ENCODE peak calls at places on chromosome 11, in four cellular contexts. G is colonic mucosa, C is fibroblast of lung, Z is suprapubic skin. B is an unnamed sample.
A peak's percentile ranks its signal among the peaks of the same experiment; 100 is the strongest.

GRCh38 chr11:8257003-8257664 is 6.5 kb downstream of the LMO1 start:
- DNase-seq in Z (no peak), C (no peak), G (no peak), B (no peak)

GRCh38 chr11:64767344-64768299 is 7.8 kb upstream of the PYGM start:
- DNase-seq in Z (peak; percentile 92), G (peak; percentile 76), C (peak; percentile 54), B (peak; percentile 76)

GRCh38 chr11:73334244-73335203 is 26.4 kb downstream of the ARHGEF17 start:
- DNase-seq in C (peak; percentile 89), G (peak; percentile 63), Z (peak; percentile 85), B (peak; percentile 63)

GRCh38 chr11:26649884-26650283 is 72.0 kb downstream of the SLC5A12 start:
- DNase-seq in Z (no peak), C (peak; percentile 55), G (peak; percentile 75), B (peak; percentile 72)

GRCh38 chr11:60169264-60169915 is 13.5 kb downstream of the MS4A6A start:
- DNase-seq in Z (no peak), C (peak; percentile 11), G (no peak), B (peak; percentile 90)

GRCh38 chr11:80165763-80166162 is 724.9 kb upstream of the TENM4 start:
- DNase-seq in G (no peak), C (peak; percentile 47), Z (no peak), B (no peak)

GRCh38 chr11:75561426-75562047 is 516 bp upstream of the SERPINH1 start:
- DNase-seq in C (no peak), G (no peak), Z (no peak), B (no peak)

GRCh38 chr11:75342966-75343870 is 8.2 kb downstream of the ARRB1 start:
- DNase-seq in Z (no peak), G (peak; percentile 74), C (no peak), B (peak; percentile 53)

GRCh38 chr11:79428406-79428805 is 12.4 kb downstream of the TENM4 start:
- DNase-seq in G (no peak), C (peak; percentile 23), Z (no peak), B (no peak)

GRCh38 chr11:59012942-59013256 is 73.2 kb upstream of the GLYATL1B start:
- DNase-seq in C (no peak), G (no peak), Z (no peak), B (no peak)

GRCh38 chr11:129302386-129303101 is 73.1 kb upstream of the BARX2 start:
- DNase-seq in C (no peak), Z (no peak), G (no peak), B (no peak)

GRCh38 chr11:47132981-47133380 is 43.7 kb downstream of the ARFGAP2 start:
- DNase-seq in G (no peak), C (no peak), Z (no peak), B (no peak)

GRCh38 chr11:88435405-88435804 is 97.9 kb upstream of the CTSC start:
- DNase-seq in Z (no peak), C (no peak), G (no peak), B (no peak)

GRCh38 chr11:71998649-71999310 is at the start of gene IL18BP:
- DNase-seq in Z (no peak), G (no peak), C (no peak), B (no peak)

GRCh38 chr11:99693941-99694492 is 673.3 kb downstream of the CNTN5 start:
- DNase-seq in Z (no peak), G (no peak), C (peak; percentile 85), B (peak; percentile 8)

GRCh38 chr11:47248304-47248663 is 330 bp downstream of the ACP2 start:
- DNase-seq in Z (no peak), C (peak; percentile 50), G (no peak), B (no peak)

GRCh38 chr11:14973621-14974020 is 1.5 kb upstream of the CALCA start:
- DNase-seq in G (no peak), Z (no peak), C (peak; percentile 15), B (peak; percentile 19)

GRCh38 chr11:132289590-132290256 is 919.3 kb downstream of the NTM start:
- DNase-seq in C (peak; percentile 9), G (no peak), Z (no peak), B (no peak)

GRCh38 chr11:34425863-34426262 is 12.9 kb upstream of the CAT start:
- DNase-seq in C (peak; percentile 16), Z (no peak), G (no peak), B (no peak)

GRCh38 chr11:95055273-95055897 is 6.2 kb downstream of the KDM4F start:
- DNase-seq in C (no peak), Z (no peak), G (no peak), B (no peak)

GRCh38 chr11:75813622-75814039 is 1.4 kb upstream of the UVRAG start:
- DNase-seq in G (no peak), C (peak; percentile 51), Z (no peak), B (no peak)

GRCh38 chr11:18865261-18865660 is 73.7 kb upstream of the PTPN5 start:
- DNase-seq in G (no peak), Z (no peak), C (no peak), B (no peak)

GRCh38 chr11:46961041-46961440 is 24.5 kb downstream of the CSTPP1 start:
- DNase-seq in Z (no peak), C (no peak), G (no peak), B (no peak)

GRCh38 chr11:107856180-107856980 is 2.2 kb downstream of the SLC35F2 start:
- DNase-seq in C (no peak), Z (no peak), G (peak; percentile 29), B (no peak)

GRCh38 chr11:107857550-107858216 is 904 bp downstream of the SLC35F2 start:
- DNase-seq in C (peak; percentile 29), G (peak; percentile 53), Z (no peak), B (no peak)

GRCh38 chr11:107859459-107860239 is 1.1 kb upstream of the SLC35F2 start:
- DNase-seq in C (no peak), Z (no peak), G (peak; percentile 76), B (peak; percentile 44)

GRCh38 chr11:107856981-107857517 is 1.5 kb downstream of the SLC35F2 start:
- DNase-seq in G (peak; percentile 74), C (no peak), Z (no peak), B (peak; percentile 8)

GRCh38 chr11:107858217-107859070 is at the start of gene SLC35F2:
- DNase-seq in Z (no peak), G (peak; percentile 84), C (peak; percentile 72), B (peak; percentile 76)
- TF ChIP-seq CTCF in Z (no peak), G (no peak), C (no peak), B (no peak)

DNA sequence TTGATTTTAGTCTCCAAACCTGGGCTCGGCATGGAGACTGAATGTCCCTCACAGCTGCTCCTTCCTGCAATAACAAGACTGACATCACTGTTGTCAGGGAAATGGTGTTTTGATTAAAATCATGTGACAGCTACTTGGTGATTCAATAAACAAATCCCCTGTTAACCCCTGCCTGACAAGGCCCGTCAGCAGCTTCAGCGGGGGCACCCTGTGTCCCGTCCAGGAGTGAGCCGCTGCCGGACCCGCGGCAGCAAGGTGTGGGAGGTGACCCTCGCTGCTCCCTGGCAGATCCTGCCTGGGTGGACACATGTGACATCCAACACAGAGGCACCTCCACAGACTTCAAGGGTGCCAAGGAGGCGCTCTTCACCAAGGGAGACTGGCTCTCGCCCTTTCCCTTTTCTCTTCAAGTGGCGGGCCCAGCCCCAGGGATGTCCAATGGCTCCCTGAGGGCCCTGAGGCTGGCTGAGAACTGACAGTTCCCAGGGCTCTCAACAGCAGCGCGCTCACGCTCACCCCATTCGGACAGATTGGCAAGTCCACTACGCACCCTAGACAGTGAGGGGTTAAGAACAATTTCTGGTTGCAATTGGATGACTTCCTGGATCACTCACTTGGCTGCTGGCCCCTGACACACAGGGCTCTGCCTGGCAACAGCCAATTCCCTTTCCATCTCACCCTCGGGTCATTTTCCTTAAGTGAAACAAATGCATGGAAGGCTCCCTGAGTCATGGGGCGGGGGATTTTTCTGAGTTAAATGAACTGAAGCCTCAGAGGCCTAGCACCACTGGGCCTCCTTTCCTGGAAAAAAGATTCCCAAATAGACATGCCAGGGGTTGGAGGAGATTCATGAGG is 30.7 kb downstream of the PPP2R1B start:
- DNase-seq in C (peak; percentile 98), G (peak; percentile 57), Z (peak; percentile 92), B (no peak)
- TF ChIP-seq CTCF in C (no peak), G (no peak), Z (no peak), B (no peak)

GRCh38 chr11:81449588-81450155 is 1284.0 kb downstream of the FAM181B start:
- DNase-seq in Z (no peak), C (no peak), G (no peak), B (no peak)

DNA sequence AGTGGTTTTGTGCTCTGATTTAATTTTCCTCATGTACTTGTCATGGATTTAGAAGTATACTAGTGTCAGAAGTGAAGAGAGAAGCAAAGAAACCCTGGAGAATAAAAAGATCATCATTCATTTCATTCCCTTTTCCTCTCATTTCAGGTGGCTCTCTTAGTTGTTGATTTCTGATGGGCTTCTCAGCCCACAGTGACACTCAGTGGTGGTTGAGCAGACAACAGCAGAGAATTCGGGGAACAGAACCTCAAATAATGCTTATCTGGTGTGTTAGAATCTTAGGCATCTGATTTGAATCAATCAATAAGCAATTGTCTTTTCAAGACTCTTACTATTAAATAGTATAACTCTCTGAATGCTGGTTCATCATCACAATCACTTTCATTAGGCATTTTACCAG is 1289.4 kb downstream of the FAM181B start:
- DNase-seq in G (no peak), Z (no peak), C (no peak), B (no peak)
- TF ChIP-seq CTCF in G (no peak), Z (no peak), C (no peak), B (no peak)

DNA sequence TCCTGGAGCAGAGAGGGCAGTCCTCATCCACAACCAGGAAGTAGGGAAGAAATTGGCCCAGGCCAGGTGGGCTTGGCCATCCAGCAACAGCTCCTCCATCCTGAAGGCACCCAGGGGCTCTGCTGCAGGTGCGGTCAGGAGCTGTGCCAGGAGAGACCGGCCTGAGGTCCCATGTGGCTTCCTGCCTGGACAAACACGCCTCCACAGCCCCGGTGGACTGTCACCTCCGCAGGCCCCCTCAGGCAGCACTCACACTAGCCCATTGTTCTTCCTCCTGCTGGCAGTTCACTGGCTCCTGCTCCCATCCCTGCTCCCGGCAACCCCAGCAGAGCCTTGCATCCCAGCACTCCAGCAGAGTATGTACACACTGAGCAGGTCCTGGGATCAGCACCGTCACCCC is 16.0 kb upstream of the POU2AF1 start:
- DNase-seq in C (no peak), G (no peak), Z (no peak), B (peak; percentile 23)
- TF ChIP-seq CTCF in C (no peak), G (no peak), Z (no peak), B (no peak)

GRCh38 chr11:17692931-17693330 is 26.4 kb upstream of the MYOD1 start:
- DNase-seq in G (no peak), Z (no peak), C (no peak), B (no peak)

GRCh38 chr11:17691550-17691949 is 27.8 kb upstream of the MYOD1 start:
- DNase-seq in Z (no peak), G (no peak), C (no peak), B (no peak)

GRCh38 chr11:17692006-17692405 is 27.4 kb upstream of the MYOD1 start:
- DNase-seq in C (no peak), G (no peak), Z (no peak), B (no peak)

GRCh38 chr11:17694711-17695110 is 24.7 kb upstream of the MYOD1 start:
- DNase-seq in C (no peak), Z (no peak), G (no peak), B (no peak)

DNA sequence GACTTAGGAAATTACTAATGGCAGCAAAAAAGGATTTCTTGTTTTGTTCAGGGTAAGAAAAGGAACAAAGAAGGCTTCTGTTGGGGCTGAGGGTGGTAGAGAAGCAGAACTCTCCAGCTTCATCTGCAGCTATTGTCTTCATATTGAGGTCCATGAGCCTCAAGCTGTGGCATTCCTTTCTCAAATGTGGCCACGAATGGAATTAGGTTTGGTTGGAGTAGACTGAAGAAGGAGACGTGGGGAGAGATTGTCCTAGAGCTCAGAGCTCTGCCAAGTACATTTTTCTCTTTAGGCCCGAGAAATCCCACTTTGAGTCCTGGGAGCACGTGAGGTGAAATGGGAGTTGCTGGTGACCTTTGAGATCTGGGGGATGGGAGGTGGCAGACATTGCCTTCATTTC is 25.8 kb upstream of the MYOD1 start:
- DNase-seq in Z (no peak), C (no peak), G (no peak), B (no peak)
- TF ChIP-seq CTCF in Z (no peak), C (no peak), G (no peak), B (no peak)

B was measured in Calu3.